ENCODE peak calls at places on chromosomes 12 and 14, in nine cellular contexts. A, C, N, J, S, H, L, Z and M are unnamed samples.

GRCh38 chr12:117182866-117183265 is 7.4 kb downstream of the FBXO21 start:
- DNase-seq in C (no peak), A (no peak), N (no peak), L (no peak), Z (no peak), H (no peak), J (no peak), S (no peak), M (no peak)

GRCh38 chr12:40034712-40035111 is 71.2 kb downstream of the SLC2A13 start:
- DNase-seq in H (no peak), N (no peak), C (no peak), Z (no peak), J (no peak), A (no peak), L (no peak), S (no peak), M (no peak)

GRCh38 chr12:31326689-31327659 is 1.0 kb upstream of the SINHCAF start:
- DNase-seq in C (peak), N (no peak), Z (no peak), S (no peak), A (no peak), J (peak), H (no peak), L (no peak), M (no peak)

GRCh38 chr14:22882529-22883190 is 362 bp upstream of the REM2 start:
- DNase-seq in A (no peak), S (peak), C (peak), J (peak), L (peak), Z (no peak), N (no peak), H (no peak), M (no peak)

GRCh38 chr12:62891805-62892549 is 43.0 kb downstream of the PPM1H start:
- DNase-seq in C (no peak), N (no peak), H (no peak), A (no peak), S (no peak), L (no peak), J (no peak), Z (no peak), M (no peak)

GRCh38 chr12:16844875-16845274 is 238.9 kb upstream of the LMO3 start:
- DNase-seq in Z (no peak), N (no peak), J (peak), H (no peak), S (no peak), A (no peak), L (no peak), C (no peak), M (no peak)

GRCh38 chr12:126558219-126558618 is 1493.0 kb downstream of the AACS start:
- DNase-seq in L (no peak), H (no peak), Z (no peak), S (no peak), C (no peak), A (no peak), N (no peak), J (no peak), M (no peak)

GRCh38 chr14:36215217-36215598 is 38.7 kb upstream of the PTCSC3 start:
- DNase-seq in A (no peak), L (no peak), N (no peak), C (no peak), Z (no peak), H (no peak), J (peak), S (no peak), M (no peak)

GRCh38 chr14:81537193-81537592 is 3.5 kb upstream of the SEL1L start:
- DNase-seq in A (no peak), S (no peak), N (no peak), L (no peak), J (no peak), Z (no peak), C (no peak), H (no peak), M (no peak)

GRCh38 chr12:52769946-52770345 is 7.2 kb downstream of the KRT76 start:
- DNase-seq in N (no peak), S (no peak), Z (no peak), H (no peak), L (no peak), C (no peak), J (no peak), A (no peak), M (no peak)

GRCh38 chr14:94059998-94060397 is 21.0 kb downstream of the DDX24 start:
- DNase-seq in H (no peak), L (no peak), S (no peak), N (no peak), C (no peak), J (no peak), Z (no peak), A (no peak), M (no peak)

GRCh38 chr14:74140374-74140850 is 55.7 kb downstream of the LIN52 start:
- DNase-seq in S (no peak), C (peak), J (peak), L (no peak), A (no peak), N (no peak), H (peak), Z (no peak), M (no peak)

GRCh38 chr12:92136021-92136735 is 9.5 kb downstream of the BTG1 start:
- DNase-seq in H (no peak), J (no peak), C (no peak), Z (peak), A (no peak), L (no peak), S (no peak), N (no peak), M (no peak)

GRCh38 chr12:94614288-94614721 is 36.1 kb downstream of the TMCC3 start:
- DNase-seq in A (no peak), Z (no peak), L (no peak), S (no peak), C (peak), N (no peak), J (peak), H (no peak), M (no peak)
- H3K4me3 ChIP-seq in A (no peak), Z (no peak), L (no peak), S (no peak), C (no peak), N (no peak), J (no peak), H (no peak), M (no peak)

GRCh38 chr12:120363274-120363855 is 5.6 kb downstream of the MSI1 start:
- DNase-seq in N (no peak), A (no peak), H (no peak), C (no peak), S (no peak), L (no peak), Z (no peak), J (peak), M (no peak)
- TF ChIP-seq CTCF in N (no peak), A (no peak), H (no peak), C (no peak), S (no peak), L (no peak), Z (no peak), J (peak), M (no peak)

GRCh38 chr12:20602671-20603402 is 92.3 kb upstream of the SLCO1C1 start:
- DNase-seq in Z (no peak), C (peak), H (no peak), S (no peak), N (peak), J (no peak), L (no peak), A (no peak), M (peak)
- H3K4me3 ChIP-seq in Z (no peak), C (no peak), H (no peak), S (no peak), N (no peak), J (no peak), L (no peak), A (no peak), M (no peak)

GRCh38 chr12:95815635-95816212 is 25.2 kb upstream of the NTN4 start:
- DNase-seq in C (peak), L (no peak), N (no peak), A (no peak), H (no peak), S (no peak), Z (no peak), J (no peak), M (no peak)
- TF ChIP-seq CTCF in C (peak), L (peak), N (peak), A (peak), H (peak), S (peak), Z (peak), J (peak), M (peak)

DNA sequence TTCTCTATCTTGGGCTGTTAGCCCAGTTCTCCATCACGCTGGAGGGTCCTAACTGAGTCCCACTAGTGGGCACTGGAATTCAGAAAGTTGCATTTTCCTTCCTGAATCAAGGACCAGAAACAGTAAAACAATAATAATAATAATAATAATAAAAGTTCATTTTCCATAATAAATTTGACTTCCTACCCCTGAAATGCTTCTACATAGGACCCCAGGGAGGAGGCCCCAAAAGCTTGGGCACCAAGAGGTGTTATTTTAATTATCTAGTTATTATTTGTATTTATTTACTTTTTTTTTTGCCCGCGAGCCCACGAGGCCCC is 12.4 kb downstream of the SCNN1A start:
- DNase-seq in Z (no peak), H (no peak), C (no peak), J (no peak), A (no peak), L (no peak), N (no peak), S (no peak), M (no peak)
- H3K4me3 ChIP-seq in Z (peak), H (peak), C (no peak), J (peak), A (peak), L (peak), N (no peak), S (peak), M (no peak)

DNA sequence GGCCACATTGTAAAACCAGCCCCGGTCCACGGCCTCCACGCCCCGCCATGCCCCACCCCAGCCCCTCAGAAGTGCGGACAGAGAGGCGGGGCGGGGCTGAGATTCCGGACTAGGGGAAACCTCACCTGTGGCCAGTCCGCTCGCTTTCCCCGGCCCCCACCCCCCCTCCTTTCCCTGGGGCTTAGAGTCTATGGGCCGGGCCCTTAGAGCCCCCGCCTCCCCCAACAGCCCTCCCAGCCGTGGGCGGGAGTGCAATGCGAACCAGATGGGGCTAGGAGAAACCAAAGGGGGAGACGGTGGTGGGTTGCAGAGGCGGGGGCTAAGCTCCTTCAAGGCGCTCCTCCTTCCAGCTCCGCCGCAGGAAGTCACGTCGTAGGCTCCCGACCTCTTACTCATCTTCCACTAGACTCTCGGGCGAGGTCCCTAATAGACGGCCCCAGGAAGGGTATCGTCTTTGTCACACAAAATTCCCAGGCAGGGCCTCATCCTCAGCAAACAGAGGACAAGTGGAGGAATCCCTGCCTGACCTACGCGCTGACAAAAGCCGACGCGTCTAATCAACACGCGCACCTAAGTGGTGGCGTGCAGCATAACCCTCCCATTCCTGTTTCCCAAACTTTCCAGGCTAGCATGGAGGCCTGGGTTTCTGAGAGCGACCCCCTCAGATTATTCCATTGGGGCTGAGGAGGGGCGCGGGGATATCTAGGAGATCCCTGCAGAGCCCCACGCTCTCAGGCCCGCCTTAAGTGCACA is 1.0 kb upstream of the NAB2 start:
- DNase-seq in L (peak), H (peak), J (peak), A (peak), S (peak), N (peak), Z (peak), C (peak), M (peak)
- TF ChIP-seq CTCF in L (peak), H (no peak), J (no peak), A (no peak), S (no peak), N (no peak), Z (no peak), C (no peak), M (no peak)